ENCODE peak calls at places on chromosomes 2 and 18, in five cellular contexts. T, Q, X, M and R are unnamed samples.

GRCh38 chr2:61978522-61978921 is 73.0 kb downstream of the COMMD1 start:
- DNase-seq in X (peak), T (no peak), Q (peak), M (peak), R (peak)

GRCh38 chr18:37084912-37085311 is 256.0 kb downstream of the KIAA1328 start:
- DNase-seq in Q (no peak), X (no peak), M (no peak), T (no peak), R (no peak)

GRCh38 chr18:79433431-79433830 is 37.7 kb downstream of the NFATC1 start:
- DNase-seq in Q (no peak), X (no peak), M (no peak), T (no peak), R (no peak)

GRCh38 chr18:37249895-37250618 is 315.5 kb downstream of the CELF4 start:
- DNase-seq in M (no peak), Q (no peak), X (no peak), T (no peak), R (no peak)

GRCh38 chr2:157336137-157336721 is 10.6 kb upstream of the ERMN start:
- DNase-seq in X (peak), Q (peak), T (peak), M (peak), R (no peak)

GRCh38 chr2:110873597-110874525 is 141.5 kb downstream of the ACOXL start:
- DNase-seq in M (no peak), T (no peak), X (no peak), Q (no peak), R (no peak)

GRCh38 chr2:175688241-175688640 is 313.8 kb downstream of the LNPK start:
- DNase-seq in Q (no peak), X (no peak), T (no peak), M (no peak), R (no peak)

GRCh38 chr2:201774546-201774945 is 6.2 kb downstream of the ALS2 start:
- DNase-seq in M (no peak), T (no peak), Q (no peak), X (no peak), R (no peak)

GRCh38 chr2:71530246-71530986 is 77.1 kb downstream of the DYSF start:
- DNase-seq in M (no peak), X (peak), Q (no peak), T (no peak), R (peak)

GRCh38 chr2:11997142-11997541 is 250.7 kb downstream of the LPIN1 start:
- DNase-seq in X (no peak), M (no peak), T (no peak), Q (no peak), R (no peak)

GRCh38 chr2:55051026-55051866 is 995 bp upstream of the RTN4 start:
- DNase-seq in T (peak), X (peak), Q (peak), M (peak), R (peak)

GRCh38 chr2:111209045-111209514 is 88.4 kb downstream of the BCL2L11 start:
- DNase-seq in X (no peak), M (no peak), T (no peak), Q (no peak), R (no peak)

GRCh38 chr2:162118166-162119031 is 33.6 kb downstream of the GCG start:
- DNase-seq in M (peak), X (no peak), Q (no peak), T (no peak), R (peak)

GRCh38 chr2:15159751-15160177 is 401.4 kb downstream of the NBAS start:
- DNase-seq in Q (no peak), T (no peak), M (peak), X (peak), R (no peak)

GRCh38 chr18:23106575-23106974 is 28.7 kb upstream of the CABLES1 start:
- DNase-seq in X (no peak), T (no peak), M (no peak), Q (no peak), R (no peak)

GRCh38 chr2:174145827-174146226 is 102.5 kb downstream of the OLA1 start:
- DNase-seq in Q (no peak), T (no peak), M (no peak), X (no peak), R (no peak)

GRCh38 chr2:74567862-74568261 is 13.3 kb downstream of the DOK1 start:
- DNase-seq in T (no peak), M (no peak), X (no peak), Q (no peak), R (no peak)

GRCh38 chr2:168793596-168793995 is 8.8 kb upstream of the NOSTRIN start:
- DNase-seq in Q (no peak), T (no peak), X (no peak), M (no peak), R (no peak)

GRCh38 chr2:7109558-7109935 is 192.3 kb downstream of the RNF144A start:
- DNase-seq in Q (no peak), T (no peak), M (no peak), X (no peak), R (no peak)

GRCh38 chr2:122136071-122136470 is 380.6 kb downstream of the TSN start:
- DNase-seq in M (no peak), X (no peak), T (no peak), Q (no peak), R (no peak)

GRCh38 chr18:6414118-6414722 is 491 bp downstream of the L3MBTL4 start:
- DNase-seq in X (peak), T (no peak), M (peak), Q (peak), R (peak)

GRCh38 chr2:70795164-70795995 is 4.9 kb upstream of the FIGLA start:
- DNase-seq in Q (no peak), M (no peak), T (no peak), X (no peak), R (no peak)

GRCh38 chr2:145230546-145230945 is 710.6 kb upstream of the ZEB2 start:
- DNase-seq in Q (no peak), M (no peak), X (no peak), T (no peak), R (no peak)

DNA sequence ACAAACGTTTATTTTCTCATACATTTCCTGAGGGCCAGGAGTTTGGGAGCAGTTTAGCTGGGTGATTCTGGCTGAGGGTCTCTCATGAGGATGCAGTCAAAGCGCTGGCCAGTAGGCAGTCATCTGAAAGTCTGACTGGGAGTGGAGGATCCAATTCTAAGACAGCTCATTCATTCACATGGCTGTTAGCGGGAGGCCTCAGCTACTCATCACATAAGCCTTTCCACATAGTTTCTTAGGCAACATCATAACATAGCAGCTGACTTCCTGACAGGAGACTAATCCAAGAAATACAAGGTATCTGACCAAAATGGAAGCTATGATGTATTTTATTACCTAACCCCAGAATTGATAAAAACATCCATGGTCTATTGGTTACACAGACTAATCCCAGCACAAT is 2.9 kb upstream of the MRPL44 start:
- DNase-seq in X (no peak), T (no peak), M (no peak), Q (no peak), R (no peak)
- H3K27ac ChIP-seq in X (no peak), T (no peak), M (no peak), Q (no peak), R (no peak)

GRCh38 chr2:53473236-53473635 is 294.4 kb upstream of the CHAC2 start:
- DNase-seq in T (no peak), X (peak), M (no peak), Q (no peak), R (no peak)
- TF ChIP-seq CTCF in T (no peak), X (peak), M (peak), Q (no peak), R (no peak)

GRCh38 chr2:35293261-35293660 is 1062.3 kb upstream of the CRIM1 start:
- DNase-seq in T (no peak), Q (no peak), M (no peak), X (no peak), R (no peak)

GRCh38 chr2:35301349-35301748 is 1054.2 kb upstream of the CRIM1 start:
- DNase-seq in Q (no peak), T (no peak), X (no peak), M (no peak), R (no peak)

GRCh38 chr2:35297403-35297802 is 1058.2 kb upstream of the CRIM1 start:
- DNase-seq in T (no peak), X (no peak), M (no peak), Q (no peak), R (no peak)

GRCh38 chr2:35294636-35295263 is 1060.8 kb upstream of the CRIM1 start:
- DNase-seq in T (no peak), M (no peak), X (no peak), Q (no peak), R (no peak)

GRCh38 chr2:35298493-35298892 is 1057.1 kb upstream of the CRIM1 start:
- DNase-seq in X (no peak), M (peak), Q (no peak), T (peak), R (no peak)
- H3K4me3 ChIP-seq in X (no peak), M (no peak), Q (no peak), T (no peak), R (no peak)

GRCh38 chr2:239299218-239299939 is 101.4 kb downstream of the HDAC4 start:
- DNase-seq in M (no peak), X (peak), T (no peak), Q (no peak), R (peak)
- H3K27ac ChIP-seq in M (no peak), X (peak), T (no peak), Q (no peak), R (peak)